ENCODE peak calls at places on chromosomes 5 and 9, in four cellular contexts. One of them, this sample, is unnamed.

GRCh38 chr5:74851684-74852353 is 14.4 kb downstream of the FAM169A start:
- DNase-seq in cardiac muscle cell: peak
- DNase-seq in left ventricle myocardium inferior: no peak
- DNase-seq in H1: no peak
- DNase-seq in this sample: no peak

GRCh38 chr5:54533541-54534179 is 16.1 kb downstream of the SNX18 start:
- DNase-seq in cardiac muscle cell: peak
- DNase-seq in H1: no peak
- DNase-seq in left ventricle myocardium inferior: no peak
- DNase-seq in this sample: no peak

GRCh38 chr5:54742417-54742889 is 224.9 kb downstream of the SNX18 start:
- DNase-seq in cardiac muscle cell: peak
- DNase-seq in left ventricle myocardium inferior: no peak
- DNase-seq in H1: no peak
- DNase-seq in this sample: no peak

GRCh38 chr5:20958641-20959040 is 970.6 kb upstream of the CDH18 start:
- DNase-seq in H1: no peak
- DNase-seq in cardiac muscle cell: no peak
- DNase-seq in left ventricle myocardium inferior: no peak
- DNase-seq in this sample: no peak

GRCh38 chr5:129367883-129368282 is 92.2 kb upstream of the ADAMTS19 start:
- DNase-seq in cardiac muscle cell: peak
- DNase-seq in left ventricle myocardium inferior: no peak
- DNase-seq in H1: no peak
- DNase-seq in this sample: no peak

GRCh38 chr9:10855847-10856246 is 243.0 kb upstream of the PTPRD start:
- DNase-seq in left ventricle myocardium inferior: no peak
- DNase-seq in H1: no peak
- DNase-seq in cardiac muscle cell: peak
- DNase-seq in this sample: no peak

GRCh38 chr5:134004626-134005414 is at the start of gene VDAC1:
- DNase-seq in H1: peak
- DNase-seq in left ventricle myocardium inferior: peak
- DNase-seq in cardiac muscle cell: peak
- DNase-seq in this sample: peak

GRCh38 chr5:33701251-33701650 is 190.5 kb downstream of the ADAMTS12 start:
- DNase-seq in cardiac muscle cell: no peak
- DNase-seq in left ventricle myocardium inferior: no peak
- DNase-seq in H1: no peak
- DNase-seq in this sample: no peak

GRCh38 chr9:124558777-124559470 is 51.7 kb upstream of the NR5A1 start:
- DNase-seq in cardiac muscle cell: no peak
- DNase-seq in H1: no peak
- DNase-seq in left ventricle myocardium inferior: no peak
- DNase-seq in this sample: no peak

GRCh38 chr5:71601222-71602026 is 14.3 kb downstream of the MCCC2 start:
- DNase-seq in cardiac muscle cell: peak
- DNase-seq in left ventricle myocardium inferior: no peak
- DNase-seq in H1: peak
- DNase-seq in this sample: no peak
- H3K27ac ChIP-seq in cardiac muscle cell: no peak
- H3K27ac ChIP-seq in left ventricle myocardium inferior: peak
- H3K27ac ChIP-seq in H1: no peak
- H3K27ac ChIP-seq in this sample: no peak

GRCh38 chr9:36665921-36666429 is 93.3 kb downstream of the MELK start:
- DNase-seq in H1: no peak
- DNase-seq in cardiac muscle cell: peak
- DNase-seq in left ventricle myocardium inferior: no peak
- DNase-seq in this sample: no peak
- H3K27ac ChIP-seq in H1: no peak
- H3K27ac ChIP-seq in cardiac muscle cell: no peak
- H3K27ac ChIP-seq in left ventricle myocardium inferior: no peak
- H3K27ac ChIP-seq in this sample: no peak

GRCh38 chr9:125763373-125763772 is 16.2 kb downstream of the PBX3 start:
- DNase-seq in H1: no peak
- DNase-seq in cardiac muscle cell: peak
- DNase-seq in left ventricle myocardium inferior: no peak
- DNase-seq in this sample: no peak
- H3K27ac ChIP-seq in H1: no peak
- H3K27ac ChIP-seq in cardiac muscle cell: peak
- H3K27ac ChIP-seq in left ventricle myocardium inferior: peak
- H3K27ac ChIP-seq in this sample: no peak

DNA sequence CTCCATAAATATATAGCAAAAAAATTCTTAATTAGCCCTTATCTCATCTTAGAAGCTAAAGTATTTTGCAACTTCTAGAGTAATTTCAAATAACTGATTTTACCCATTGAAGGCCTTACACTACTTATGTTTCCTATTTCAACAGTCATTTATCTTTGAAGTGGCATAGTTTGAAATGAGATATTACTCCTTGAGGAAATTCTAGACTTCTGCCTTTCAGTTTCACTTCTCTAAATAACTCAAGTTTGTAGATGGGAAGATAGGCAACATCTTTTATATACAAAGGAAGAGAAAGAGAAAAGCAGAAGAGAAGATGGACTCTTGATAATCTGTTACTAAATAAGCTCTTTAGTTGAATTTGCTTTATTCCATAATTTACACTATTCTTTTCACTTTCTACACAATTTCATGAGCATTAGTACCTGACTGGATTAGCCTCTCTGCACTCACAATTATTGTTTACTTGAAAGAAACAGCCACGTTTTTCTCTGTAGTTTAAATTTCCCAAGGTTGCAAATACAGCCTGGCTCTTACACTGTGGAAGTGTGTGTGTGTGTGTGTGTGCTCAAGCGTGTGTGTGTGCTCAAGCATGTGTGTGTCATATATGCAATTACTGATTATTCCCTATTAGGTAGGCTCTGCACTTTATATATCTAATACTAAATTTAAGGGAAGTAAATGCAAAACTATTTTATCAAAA is 60.6 kb upstream of the EMB start:
- DNase-seq in left ventricle myocardium inferior: no peak
- DNase-seq in cardiac muscle cell: no peak
- DNase-seq in H1: no peak
- DNase-seq in this sample: no peak
- H3K27ac ChIP-seq in left ventricle myocardium inferior: no peak
- H3K27ac ChIP-seq in cardiac muscle cell: no peak
- H3K27ac ChIP-seq in H1: no peak
- H3K27ac ChIP-seq in this sample: no peak

GRCh38 chr5:150335778-150336177 is 21.7 kb upstream of the TCOF1 start:
- DNase-seq in left ventricle myocardium inferior: no peak
- DNase-seq in H1: no peak
- DNase-seq in cardiac muscle cell: no peak
- DNase-seq in this sample: no peak
- H3K27ac ChIP-seq in left ventricle myocardium inferior: no peak
- H3K27ac ChIP-seq in H1: no peak
- H3K27ac ChIP-seq in cardiac muscle cell: no peak
- H3K27ac ChIP-seq in this sample: no peak

GRCh38 chr9:88818495-88819201 is 172.6 kb upstream of the S1PR3 start:
- DNase-seq in H1: peak
- DNase-seq in left ventricle myocardium inferior: no peak
- DNase-seq in cardiac muscle cell: peak
- DNase-seq in this sample: no peak
- H3K27ac ChIP-seq in H1: no peak
- H3K27ac ChIP-seq in left ventricle myocardium inferior: peak
- H3K27ac ChIP-seq in cardiac muscle cell: peak
- H3K27ac ChIP-seq in this sample: no peak

GRCh38 chr9:136323420-136323819 is 3.9 kb upstream of the GPSM1 start:
- DNase-seq in H1: no peak
- DNase-seq in cardiac muscle cell: no peak
- DNase-seq in left ventricle myocardium inferior: no peak
- DNase-seq in this sample: no peak
- H3K27ac ChIP-seq in H1: no peak
- H3K27ac ChIP-seq in cardiac muscle cell: no peak
- H3K27ac ChIP-seq in left ventricle myocardium inferior: no peak
- H3K27ac ChIP-seq in this sample: no peak

GRCh38 chr5:111639912-111640311 is 117.1 kb downstream of the NREP start:
- DNase-seq in left ventricle myocardium inferior: no peak
- DNase-seq in H1: no peak
- DNase-seq in cardiac muscle cell: no peak
- DNase-seq in this sample: no peak
- H3K27ac ChIP-seq in left ventricle myocardium inferior: no peak
- H3K27ac ChIP-seq in H1: no peak
- H3K27ac ChIP-seq in cardiac muscle cell: no peak
- H3K27ac ChIP-seq in this sample: no peak

This sample was measured in substantia nigra.